ENCODE peak calls at places on chromosomes 12 and 14, in nine cellular contexts. One of them, this sample, is unnamed.
A peak's percentile ranks its signal among the peaks of the same experiment; 100 is the strongest.

GRCh38 chr14:36161781-36162180 is 14.7 kb downstream of the PTCSC3 start:
- DNase-seq in central memory CD4-positive, alpha-beta T cell: no peak
- DNase-seq in substantia nigra: no peak
- DNase-seq in amygdala: no peak
- DNase-seq in NCI-H146: no peak
- DNase-seq in hippocampal formation: no peak
- DNase-seq in coronary artery: no peak
- DNase-seq in cardiac muscle cell: no peak
- DNase-seq in body of pancreas: no peak
- DNase-seq in this sample: no peak

GRCh38 chr14:75168586-75169335 is 7.7 kb downstream of the TMED10 start:
- DNase-seq in central memory CD4-positive, alpha-beta T cell: no peak
- DNase-seq in body of pancreas: no peak
- DNase-seq in hippocampal formation: no peak
- DNase-seq in cardiac muscle cell: no peak
- DNase-seq in substantia nigra: no peak
- DNase-seq in coronary artery: no peak
- DNase-seq in amygdala: no peak
- DNase-seq in NCI-H146: no peak
- DNase-seq in this sample: no peak

GRCh38 chr12:8662592-8662991 is at the start of gene MFAP5:
- DNase-seq in amygdala: no peak
- DNase-seq in cardiac muscle cell: peak; percentile 19
- DNase-seq in coronary artery: no peak
- DNase-seq in NCI-H146: no peak
- DNase-seq in body of pancreas: no peak
- DNase-seq in substantia nigra: no peak
- DNase-seq in hippocampal formation: no peak
- DNase-seq in central memory CD4-positive, alpha-beta T cell: no peak
- DNase-seq in this sample: no peak

GRCh38 chr12:57907281-57907680 is 34.1 kb upstream of the ATP23 start:
- DNase-seq in central memory CD4-positive, alpha-beta T cell: no peak
- DNase-seq in cardiac muscle cell: no peak
- DNase-seq in hippocampal formation: no peak
- DNase-seq in amygdala: no peak
- DNase-seq in coronary artery: no peak
- DNase-seq in NCI-H146: no peak
- DNase-seq in substantia nigra: no peak
- DNase-seq in body of pancreas: no peak
- DNase-seq in this sample: no peak

GRCh38 chr12:120625557-120626419 is 14.6 kb upstream of the CABP1 start:
- DNase-seq in cardiac muscle cell: no peak
- DNase-seq in body of pancreas: peak; percentile 33
- DNase-seq in amygdala: no peak
- DNase-seq in hippocampal formation: no peak
- DNase-seq in coronary artery: no peak
- DNase-seq in substantia nigra: no peak
- DNase-seq in NCI-H146: no peak
- DNase-seq in central memory CD4-positive, alpha-beta T cell: peak; percentile 6
- DNase-seq in this sample: no peak

GRCh38 chr14:21486640-21487087 is 9.7 kb downstream of the TOX4 start:
- DNase-seq in central memory CD4-positive, alpha-beta T cell: no peak
- DNase-seq in body of pancreas: no peak
- DNase-seq in substantia nigra: no peak
- DNase-seq in NCI-H146: no peak
- DNase-seq in cardiac muscle cell: peak; percentile 74
- DNase-seq in amygdala: no peak
- DNase-seq in hippocampal formation: no peak
- DNase-seq in coronary artery: no peak
- DNase-seq in this sample: no peak

GRCh38 chr12:104011265-104011664 is 38.7 kb downstream of the GLT8D2 start:
- DNase-seq in body of pancreas: no peak
- DNase-seq in amygdala: no peak
- DNase-seq in substantia nigra: no peak
- DNase-seq in cardiac muscle cell: peak; percentile 84
- DNase-seq in NCI-H146: no peak
- DNase-seq in coronary artery: no peak
- DNase-seq in hippocampal formation: no peak
- DNase-seq in central memory CD4-positive, alpha-beta T cell: no peak
- DNase-seq in this sample: no peak

GRCh38 chr14:69441948-69442347 is 42.6 kb upstream of the PLEKHD1 start:
- DNase-seq in amygdala: no peak
- DNase-seq in central memory CD4-positive, alpha-beta T cell: no peak
- DNase-seq in substantia nigra: no peak
- DNase-seq in body of pancreas: no peak
- DNase-seq in cardiac muscle cell: no peak
- DNase-seq in coronary artery: no peak
- DNase-seq in NCI-H146: no peak
- DNase-seq in hippocampal formation: no peak
- DNase-seq in this sample: no peak

GRCh38 chr14:76776306-76777251 is 15.3 kb downstream of the VASH1 start:
- DNase-seq in cardiac muscle cell: no peak
- DNase-seq in hippocampal formation: no peak
- DNase-seq in body of pancreas: no peak
- DNase-seq in central memory CD4-positive, alpha-beta T cell: no peak
- DNase-seq in NCI-H146: peak; percentile 36
- DNase-seq in amygdala: no peak
- DNase-seq in coronary artery: no peak
- DNase-seq in substantia nigra: no peak
- DNase-seq in this sample: no peak

GRCh38 chr14:104130974-104131651 is 7.3 kb upstream of the KIF26A start:
- DNase-seq in cardiac muscle cell: peak; percentile 44
- DNase-seq in body of pancreas: peak; percentile 74
- DNase-seq in amygdala: no peak
- DNase-seq in NCI-H146: no peak
- DNase-seq in central memory CD4-positive, alpha-beta T cell: no peak
- DNase-seq in hippocampal formation: no peak
- DNase-seq in substantia nigra: no peak
- DNase-seq in coronary artery: no peak
- DNase-seq in this sample: no peak

GRCh38 chr12:39622306-39622705 is 2.7 kb upstream of the ABCD2 start:
- DNase-seq in coronary artery: no peak
- DNase-seq in NCI-H146: no peak
- DNase-seq in cardiac muscle cell: no peak
- DNase-seq in central memory CD4-positive, alpha-beta T cell: no peak
- DNase-seq in amygdala: no peak
- DNase-seq in body of pancreas: no peak
- DNase-seq in substantia nigra: no peak
- DNase-seq in hippocampal formation: no peak
- DNase-seq in this sample: no peak

This sample was measured in omental fat pad.